ENCODE peak calls at places on chromosomes 3 and 15, in four cellular contexts. G, O, B and C are unnamed samples.

GRCh38 chr3:141127344-141128125 is 76.4 kb downstream of the SPSB4 start:
- DNase-seq in G (peak), O (no peak), B (no peak), C (no peak)

GRCh38 chr3:144041960-144042556 is 70.4 kb downstream of the DIPK2A start:
- DNase-seq in G (no peak), O (no peak), B (no peak), C (no peak)

GRCh38 chr15:25501828-25502446 is 63.1 kb upstream of the UBE3A start:
- DNase-seq in G (no peak), O (peak), B (no peak), C (no peak)

GRCh38 chr3:119288669-119289068 is 5.5 kb upstream of the ARHGAP31 start:
- DNase-seq in G (peak), O (no peak), B (no peak), C (no peak)

GRCh38 chr3:192929146-192929545 is 11.5 kb upstream of the MB21D2 start:
- DNase-seq in G (no peak), O (no peak), B (no peak), C (no peak)

GRCh38 chr3:27714692-27715453 is 7.2 kb downstream of the EOMES start:
- DNase-seq in G (no peak), O (no peak), B (no peak), C (no peak)

GRCh38 chr3:13689373-13690265 is 140.7 kb downstream of the FBLN2 start:
- DNase-seq in G (no peak), O (no peak), B (no peak), C (no peak)

GRCh38 chr3:122920986-122921385 is 106.6 kb downstream of the SEMA5B start:
- DNase-seq in G (no peak), O (no peak), B (no peak), C (no peak)

GRCh38 chr3:161251716-161252115 is 30.6 kb downstream of the NMD3 start:
- DNase-seq in G (no peak), O (no peak), B (no peak), C (no peak)

GRCh38 chr3:72161870-72162617 is 377.1 kb upstream of the PROK2 start:
- DNase-seq in G (no peak), O (peak), B (peak), C (no peak)

GRCh38 chr3:71102111-71103039 is 481.2 kb downstream of the FOXP1 start:
- DNase-seq in G (no peak), O (peak), B (no peak), C (no peak)

GRCh38 chr15:78661001-78661400 is 20.0 kb upstream of the CHRNB4 start:
- DNase-seq in G (no peak), O (no peak), B (no peak), C (no peak)

GRCh38 chr15:23912191-23912590 is 225.1 kb upstream of the NDN start:
- DNase-seq in G (no peak), O (no peak), B (no peak), C (no peak)

GRCh38 chr3:140344601-140345000 is 333.3 kb upstream of the TRIM42 start:
- DNase-seq in G (no peak), O (no peak), B (no peak), C (no peak)

GRCh38 chr3:163039636-163040035 is 1543.0 kb downstream of the OTOL1 start:
- DNase-seq in G (no peak), O (no peak), B (no peak), C (no peak)

GRCh38 chr15:52186651-52187486 is 4.3 kb downstream of the GNB5 start:
- DNase-seq in G (peak), O (no peak), B (no peak), C (no peak)

GRCh38 chr3:120850326-120851295 is 57.4 kb upstream of the STXBP5L start:
- DNase-seq in G (no peak), O (no peak), B (no peak), C (no peak)

GRCh38 chr15:50594311-50594710 is 47.8 kb upstream of the USP50 start:
- DNase-seq in G (no peak), O (no peak), B (no peak), C (no peak)

GRCh38 chr3:181727122-181728036 is 15.7 kb downstream of the SOX2 start:
- DNase-seq in G (no peak), O (no peak), B (no peak), C (no peak)

DNA sequence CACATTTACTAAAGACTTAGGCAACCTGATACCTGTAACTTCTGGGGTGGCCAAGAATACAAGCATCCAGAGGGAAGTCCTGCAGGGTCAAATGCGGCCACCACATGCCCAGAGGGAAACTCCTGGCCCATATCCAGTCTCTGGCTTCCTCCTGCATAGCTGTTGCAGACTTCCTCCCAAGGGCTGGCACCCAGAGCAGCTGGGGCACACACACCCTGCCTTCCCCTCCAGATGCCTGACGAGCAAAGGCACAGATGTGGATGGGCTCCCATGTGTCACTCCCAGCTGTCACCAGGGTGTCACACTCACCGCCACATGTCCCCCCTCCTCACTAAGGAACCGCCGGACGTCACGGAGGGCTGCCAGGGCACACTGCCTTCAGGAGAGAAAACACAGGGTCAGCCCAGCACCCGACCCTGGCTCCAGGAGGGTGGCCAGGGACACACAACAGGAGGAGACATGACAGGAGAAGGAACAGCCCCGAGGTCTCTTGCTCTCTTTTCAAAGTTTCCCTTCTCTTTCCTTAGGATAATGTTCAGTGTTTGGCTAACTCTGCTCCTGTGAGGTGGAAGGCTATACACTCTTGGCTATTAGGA is 13.2 kb downstream of the PFKFB4 start:
- DNase-seq in G (no peak), O (peak), B (no peak), C (peak)
- H3K4me3 ChIP-seq in G (no peak), O (no peak), B (no peak), C (no peak)

GRCh38 chr3:19959505-19959904 is 12.6 kb downstream of the RAB5A start:
- DNase-seq in G (no peak), O (no peak), B (no peak), C (no peak)

GRCh38 chr3:19954676-19955075 is 7.8 kb downstream of the RAB5A start:
- DNase-seq in G (no peak), O (no peak), B (no peak), C (no peak)

GRCh38 chr3:19961960-19962359 is 15.1 kb downstream of the RAB5A start:
- DNase-seq in G (no peak), O (no peak), B (no peak), C (no peak)

DNA sequence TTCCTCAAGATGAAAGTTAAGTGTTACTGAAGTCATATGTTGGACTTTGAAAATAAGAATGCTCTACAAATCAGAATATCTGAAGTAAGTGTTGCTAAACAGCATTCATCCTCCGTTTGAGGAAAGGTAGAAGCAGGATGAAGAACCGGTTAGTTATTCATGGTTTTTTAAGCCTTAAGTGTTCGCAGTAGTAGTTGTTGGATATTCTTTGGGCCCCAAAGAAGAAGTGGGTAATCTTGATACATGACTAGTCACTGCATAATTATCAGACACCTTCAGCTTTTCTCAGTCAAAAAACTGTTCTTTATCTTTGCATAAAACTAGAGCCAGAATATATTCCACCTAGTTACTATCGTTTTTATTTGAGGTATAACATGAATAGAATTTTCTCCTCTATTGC is 13.8 kb downstream of the RAB5A start:
- DNase-seq in G (no peak), O (no peak), B (no peak), C (no peak)
- TF ChIP-seq POLR2A in G (no peak), O (no peak), B (no peak), C (no peak)

DNA sequence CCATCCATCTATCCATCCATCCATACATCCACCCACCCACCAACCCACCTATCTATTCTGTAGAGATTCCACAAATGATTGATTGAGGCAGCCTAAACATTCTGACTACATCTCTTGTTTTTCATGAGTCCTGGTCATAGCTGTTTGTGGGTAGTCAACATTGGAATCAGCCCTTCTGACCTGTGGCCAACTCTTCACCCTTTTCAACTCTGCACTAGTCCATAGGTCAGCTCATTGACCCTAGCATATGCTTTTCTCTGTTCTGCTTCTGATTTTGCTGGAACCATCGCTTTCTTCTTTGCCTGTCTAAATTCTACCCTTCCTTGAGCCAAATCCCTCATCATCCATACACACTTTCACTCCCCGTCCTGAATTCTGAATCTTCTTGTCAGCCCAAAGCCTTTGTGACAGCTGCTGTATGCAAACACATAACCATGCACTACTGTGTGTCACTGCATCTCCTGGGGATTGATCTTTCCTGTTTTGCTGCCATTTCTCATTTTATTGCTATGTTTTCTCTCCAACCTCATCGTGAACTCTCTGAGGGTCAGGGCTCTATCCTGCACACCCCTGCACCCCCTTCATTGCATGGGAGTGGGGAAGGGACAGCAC is 16.8 kb upstream of the KCTD6 start:
- DNase-seq in G (no peak), O (no peak), B (no peak), C (no peak)
- TF ChIP-seq POLR2AphosphoS5 in G (no peak), O (no peak), B (no peak), C (no peak)

DNA sequence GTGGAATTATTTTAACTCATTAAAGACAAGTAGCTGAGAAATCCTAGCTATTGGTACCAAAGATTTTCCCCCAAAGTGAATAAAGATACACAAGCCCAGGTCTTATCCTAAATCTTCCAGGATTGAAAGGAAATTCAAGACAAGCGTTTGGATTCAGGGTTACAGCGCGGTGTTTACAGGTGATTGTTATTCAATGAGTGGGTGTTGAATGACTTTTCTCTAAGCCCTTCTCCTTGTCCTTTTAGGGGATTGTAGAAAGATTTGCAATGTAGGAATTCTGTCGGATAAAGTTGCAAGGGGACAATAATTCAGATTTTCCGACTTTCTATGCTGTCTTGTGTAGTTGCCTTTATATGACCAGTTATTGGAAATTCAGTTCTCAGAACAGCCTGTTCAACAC is 57.2 kb downstream of the USP13 start:
- DNase-seq in G (no peak), O (no peak), B (no peak), C (no peak)
- H3K4me3 ChIP-seq in G (no peak), O (no peak), B (no peak), C (no peak)

GRCh38 chr3:113717818-113718217 is 21.4 kb upstream of the USF3 start:
- DNase-seq in G (no peak), O (no peak), B (no peak), C (no peak)
- TF ChIP-seq POLR2A in G (no peak), O (no peak), B (no peak), C (no peak)

GRCh38 chr3:103082501-103082900 is 647.7 kb downstream of the ZPLD1 start:
- DNase-seq in G (no peak), O (no peak), B (no peak), C (no peak)

GRCh38 chr3:103089758-103090157 is 654.9 kb downstream of the ZPLD1 start:
- DNase-seq in G (no peak), O (no peak), B (no peak), C (no peak)

GRCh38 chr3:103085465-103085864 is 650.6 kb downstream of the ZPLD1 start:
- DNase-seq in G (no peak), O (no peak), B (no peak), C (no peak)

DNA sequence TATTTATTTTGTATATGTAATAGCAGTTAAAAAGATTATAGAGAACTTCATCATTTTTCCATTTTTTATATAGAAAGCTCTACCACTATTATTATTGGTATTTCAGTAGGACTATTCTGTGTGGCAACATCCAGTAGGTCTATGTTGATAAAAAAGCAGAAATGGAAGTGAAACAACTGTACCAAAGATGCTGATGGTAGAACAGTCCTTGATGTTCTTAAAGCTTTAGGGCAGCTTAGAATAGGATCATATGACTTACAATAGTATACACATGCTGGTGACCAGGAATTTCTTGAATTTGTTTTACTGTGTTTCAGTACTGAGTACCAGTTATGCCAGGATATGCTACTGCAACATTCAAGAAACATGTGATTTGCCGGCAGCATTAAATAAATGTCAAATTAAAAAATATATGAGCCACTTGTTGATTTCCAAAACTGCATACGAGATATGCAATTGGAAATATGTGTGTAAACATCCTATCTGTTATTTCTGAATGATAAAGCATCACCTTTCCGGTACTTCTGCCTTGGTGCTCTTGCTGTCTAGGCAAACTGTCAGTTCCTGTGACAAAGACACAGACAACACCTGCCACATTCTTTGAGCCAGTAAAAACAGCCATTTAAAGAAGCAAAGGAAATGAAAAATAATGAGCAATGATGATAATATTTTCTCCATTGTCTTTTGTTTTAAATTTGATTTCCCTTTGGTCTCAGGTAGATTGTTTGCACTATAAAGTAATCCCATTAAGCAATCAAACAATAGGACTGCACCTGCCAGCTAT is 649.2 kb downstream of the ZPLD1 start:
- DNase-seq in G (no peak), O (no peak), B (no peak), C (no peak)
- TF ChIP-seq POLR2AphosphoS5 in G (no peak), O (no peak), B (no peak), C (no peak)

GRCh38 chr15:44736261-44736765 is at the start of gene TRIM69:
- DNase-seq in G (no peak), O (no peak), B (no peak), C (no peak)

GRCh38 chr15:44735482-44736260 is 657 bp upstream of the TRIM69 start:
- DNase-seq in G (no peak), O (no peak), B (no peak), C (peak)

GRCh38 chr15:44738340-44738984 is 2.1 kb downstream of the TRIM69 start:
- DNase-seq in G (no peak), O (peak), B (no peak), C (no peak)

GRCh38 chr15:44729394-44729913 is 6.9 kb upstream of the TRIM69 start:
- DNase-seq in G (no peak), O (no peak), B (peak), C (no peak)

GRCh38 chr15:44734839-44735481 is 1.4 kb upstream of the TRIM69 start:
- DNase-seq in G (no peak), O (no peak), B (no peak), C (no peak)
- H3K4me3 ChIP-seq in G (no peak), O (no peak), B (no peak), C (no peak)

GRCh38 chr15:89750560-89751542 is at the start of gene MESP1:
- DNase-seq in G (peak), O (peak), B (peak), C (peak)
- TF ChIP-seq POLR2A in G (no peak), O (peak), B (peak), C (no peak)